ENCODE peak calls at places on chromosomes 6 and 20, in nine cellular contexts. Y, D, R, Z, N, J, X, L and A are unnamed samples.

GRCh38 chr20:51492167-51493092 is 50.1 kb downstream of the NFATC2 start:
- DNase-seq in Y (peak), D (peak), R (no peak), Z (peak), N (no peak), J (no peak), X (no peak), L (peak), A (peak)

GRCh38 chr6:18609715-18610114 is 222.6 kb downstream of the RNF144B start:
- DNase-seq in Y (no peak), D (no peak), R (no peak), Z (no peak), N (no peak), J (no peak), X (no peak), L (no peak), A (no peak)

GRCh38 chr6:37074053-37074827 is 68.8 kb downstream of the FGD2 start:
- DNase-seq in Y (no peak), D (no peak), R (peak), Z (peak), N (peak), J (no peak), X (no peak), L (no peak), A (no peak)

GRCh38 chr20:3165473-3166337 is 6.0 kb upstream of the FASTKD5 start:
- DNase-seq in Y (peak), D (no peak), R (peak), Z (no peak), N (peak), J (no peak), X (peak), L (no peak), A (peak)

GRCh38 chr6:66179363-66179762 is 472.3 kb upstream of the EYS start:
- DNase-seq in Y (no peak), D (no peak), R (peak), Z (no peak), N (no peak), J (no peak), X (no peak), L (no peak), A (no peak)

GRCh38 chr6:49662877-49663231 is 26.2 kb upstream of the RHAG start:
- DNase-seq in Y (no peak), D (no peak), R (no peak), Z (no peak), N (no peak), J (no peak), X (no peak), L (no peak), A (no peak)

GRCh38 chr6:51045548-51045947 is 226.9 kb downstream of the TFAP2B start:
- DNase-seq in Y (no peak), D (no peak), R (no peak), Z (no peak), N (no peak), J (no peak), X (no peak), L (no peak), A (no peak)

GRCh38 chr6:31058128-31058894 is 48.0 kb downstream of the MUC22 start:
- DNase-seq in Y (no peak), D (no peak), R (peak), Z (no peak), N (no peak), J (no peak), X (no peak), L (no peak), A (no peak)

GRCh38 chr6:139922236-139922635 is 547.8 kb upstream of the CITED2 start:
- DNase-seq in Y (no peak), D (no peak), R (no peak), Z (no peak), N (no peak), J (no peak), X (no peak), L (no peak), A (no peak)

GRCh38 chr6:13194852-13195251 is 133.5 kb downstream of the TBC1D7 start:
- DNase-seq in Y (peak), D (no peak), R (peak), Z (peak), N (no peak), J (peak), X (peak), L (no peak), A (peak)

GRCh38 chr20:10553326-10553984 is 118.3 kb downstream of the SLX4IP start:
- DNase-seq in Y (peak), D (no peak), R (peak), Z (peak), N (peak), J (peak), X (peak), L (no peak), A (peak)

GRCh38 chr6:44053106-44053756 is 74.0 kb downstream of the MRPL14 start:
- DNase-seq in Y (no peak), D (peak), R (no peak), Z (no peak), N (no peak), J (no peak), X (no peak), L (no peak), A (no peak)
- H3K27ac ChIP-seq in Y (peak), D (no peak), R (no peak), Z (peak), N (peak), J (no peak), X (no peak), L (peak), A (peak)

GRCh38 chr20:18596270-18596669 is 8.4 kb downstream of the DTD1 start:
- DNase-seq in Y (no peak), D (no peak), R (no peak), Z (no peak), N (no peak), J (no peak), X (no peak), L (no peak), A (no peak)
- H3K27ac ChIP-seq in Y (no peak), D (no peak), R (no peak), Z (no peak), N (no peak), J (no peak), X (no peak), L (no peak), A (no peak)

GRCh38 chr20:38842017-38842416 is 36.5 kb downstream of the PPP1R16B start:
- DNase-seq in Y (no peak), D (no peak), R (no peak), Z (no peak), N (no peak), J (no peak), X (no peak), L (no peak), A (no peak)
- H3K27ac ChIP-seq in Y (no peak), D (peak), R (no peak), Z (peak), N (no peak), J (no peak), X (peak), L (no peak), A (no peak)

DNA sequence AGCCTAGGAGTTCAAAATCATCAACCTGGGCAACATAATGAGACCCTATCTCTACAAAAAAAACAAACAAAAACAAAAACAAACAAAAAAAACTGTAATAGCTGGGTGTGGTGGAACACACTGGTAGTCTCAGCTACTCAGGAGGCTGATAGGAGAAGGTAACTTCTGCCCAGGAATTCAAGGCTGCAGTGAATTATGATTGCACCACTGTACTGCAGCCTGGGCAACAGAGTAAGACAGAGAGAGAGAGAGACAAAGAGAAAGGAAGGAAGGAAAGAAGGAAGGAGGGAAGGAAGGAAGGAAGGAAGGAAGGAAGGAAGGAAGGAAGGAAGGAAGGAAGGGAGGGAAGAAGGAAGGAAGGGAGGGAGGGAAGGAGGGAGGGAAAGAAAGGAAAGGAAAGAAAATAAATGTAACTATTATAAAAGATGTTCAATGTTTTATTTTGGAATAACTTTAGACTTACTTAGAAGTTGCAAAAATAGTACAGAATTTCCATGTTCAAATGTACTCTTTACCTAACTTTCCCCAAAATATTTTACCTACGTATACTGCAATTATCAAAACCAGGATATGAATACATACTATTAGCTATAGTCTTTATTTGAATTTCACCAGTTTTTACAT is 175.2 kb downstream of the KHDC1L start:
- DNase-seq in Y (no peak), D (no peak), R (no peak), Z (no peak), N (no peak), J (no peak), X (no peak), L (no peak), A (no peak)
- H3K27ac ChIP-seq in Y (no peak), D (no peak), R (no peak), Z (no peak), N (no peak), J (no peak), X (no peak), L (no peak), A (no peak)

GRCh38 chr6:159819098-159819497 is 19.0 kb downstream of the PNLDC1 start:
- DNase-seq in Y (no peak), D (no peak), R (no peak), Z (no peak), N (no peak), J (no peak), X (no peak), L (no peak), A (no peak)

GRCh38 chr6:159823953-159824352 is 23.9 kb downstream of the PNLDC1 start:
- DNase-seq in Y (no peak), D (no peak), R (no peak), Z (no peak), N (no peak), J (no peak), X (no peak), L (no peak), A (no peak)

GRCh38 chr6:159821726-159822125 is 21.6 kb downstream of the PNLDC1 start:
- DNase-seq in Y (no peak), D (no peak), R (no peak), Z (no peak), N (no peak), J (no peak), X (no peak), L (no peak), A (no peak)

GRCh38 chr6:159819932-159820640 is 20.0 kb downstream of the PNLDC1 start:
- DNase-seq in Y (no peak), D (peak), R (no peak), Z (no peak), N (no peak), J (peak), X (no peak), L (no peak), A (no peak)

GRCh38 chr6:159821111-159821510 is 21.0 kb downstream of the PNLDC1 start:
- DNase-seq in Y (no peak), D (peak), R (no peak), Z (no peak), N (no peak), J (no peak), X (no peak), L (no peak), A (no peak)
- H3K27ac ChIP-seq in Y (no peak), D (no peak), R (no peak), Z (no peak), N (no peak), J (no peak), X (no peak), L (no peak), A (no peak)

GRCh38 chr20:13486694-13487093 is 152.0 kb downstream of the TASP1 start:
- DNase-seq in Y (no peak), D (no peak), R (no peak), Z (no peak), N (no peak), J (no peak), X (no peak), L (no peak), A (no peak)

GRCh38 chr20:13493143-13493542 is 145.6 kb downstream of the TASP1 start:
- DNase-seq in Y (no peak), D (no peak), R (no peak), Z (no peak), N (no peak), J (peak), X (no peak), L (no peak), A (no peak)

GRCh38 chr20:13494019-13494418 is 144.7 kb downstream of the TASP1 start:
- DNase-seq in Y (no peak), D (no peak), R (peak), Z (no peak), N (no peak), J (no peak), X (no peak), L (no peak), A (no peak)

GRCh38 chr20:13487202-13487601 is 151.5 kb downstream of the TASP1 start:
- DNase-seq in Y (no peak), D (no peak), R (no peak), Z (no peak), N (no peak), J (no peak), X (no peak), L (no peak), A (no peak)

DNA sequence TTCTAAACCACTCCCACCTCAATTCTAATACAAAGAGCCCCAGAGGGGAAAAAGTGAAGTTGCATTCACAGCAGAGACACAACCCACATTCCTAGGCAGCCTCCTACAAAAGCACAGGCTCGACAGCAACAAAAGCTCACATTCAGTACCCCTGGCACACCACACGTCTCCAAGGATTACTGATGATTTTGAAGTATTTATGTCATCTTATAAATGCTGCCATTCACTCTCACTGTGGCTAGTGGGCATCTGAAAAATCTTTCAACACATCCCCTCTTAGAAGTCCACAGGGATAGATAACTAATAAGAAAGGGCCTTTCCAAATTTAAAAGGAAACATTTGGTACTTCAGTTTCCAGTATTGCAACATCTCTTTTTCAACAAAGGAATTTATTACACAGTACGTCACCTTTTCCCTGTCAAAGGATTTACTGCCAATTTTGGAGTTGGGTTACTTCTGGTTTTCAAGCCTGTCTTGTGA is 146.7 kb downstream of the TASP1 start:
- DNase-seq in Y (no peak), D (no peak), R (peak), Z (peak), N (peak), J (peak), X (no peak), L (peak), A (no peak)
- H3K27ac ChIP-seq in Y (no peak), D (no peak), R (peak), Z (peak), N (peak), J (peak), X (no peak), L (peak), A (no peak)